ENCODE peak calls at places on chromosomes 4 and X, in seven cellular contexts. A, D, C, J, W, G and H are unnamed samples.

GRCh38 chr4:165580379-165580905 is 201.6 kb downstream of the CPE start:
- DNase-seq in A (no peak), D (no peak), C (no peak), J (no peak), W (peak), G (no peak), H (no peak)

GRCh38 chr4:25915359-25915716 is 1.3 kb downstream of the SMIM20 start:
- DNase-seq in A (no peak), D (no peak), C (no peak), J (no peak), W (no peak), G (no peak), H (no peak)

GRCh38 chr4:153248641-153249198 is 44.5 kb downstream of the TRIM2 start:
- DNase-seq in A (no peak), D (no peak), C (no peak), J (no peak), W (no peak), G (no peak), H (no peak)

GRCh38 chrX:45824471-45824870 is 623.8 kb upstream of the DIPK2B start:
- DNase-seq in A (no peak), D (no peak), C (no peak), J (no peak), W (peak), G (no peak), H (no peak)

GRCh38 chr4:110344165-110344564 is 131.8 kb upstream of the ENPEP start:
- DNase-seq in A (no peak), D (no peak), C (no peak), J (no peak), W (no peak), G (no peak), H (peak)

GRCh38 chr4:38243385-38244053 is 283.3 kb downstream of the PTTG2 start:
- DNase-seq in A (no peak), D (no peak), C (peak), J (no peak), W (peak), G (peak), H (no peak)

GRCh38 chrX:101079736-101080135 is 1.1 kb downstream of the TMEM35A start:
- DNase-seq in A (no peak), D (no peak), C (no peak), J (no peak), W (no peak), G (no peak), H (no peak)

GRCh38 chr4:107800058-107800457 is 24.7 kb upstream of the SGMS2 start:
- DNase-seq in A (no peak), D (no peak), C (peak), J (peak), W (no peak), G (no peak), H (no peak)

GRCh38 chrX:39318497-39319343 is 517.5 kb downstream of the MID1IP1 start:
- DNase-seq in A (no peak), D (no peak), C (no peak), J (no peak), W (no peak), G (no peak), H (no peak)

GRCh38 chr4:8308144-8308543 is 38.6 kb downstream of the HTRA3 start:
- DNase-seq in A (peak), D (no peak), C (peak), J (peak), W (no peak), G (no peak), H (no peak)

GRCh38 chr4:157792716-157793115 is 380.1 kb downstream of the GASK1B start:
- DNase-seq in A (no peak), D (no peak), C (no peak), J (no peak), W (peak), G (no peak), H (no peak)

GRCh38 chrX:48864210-48864609 is 28.8 kb upstream of the PCSK1N start:
- DNase-seq in A (no peak), D (no peak), C (no peak), J (no peak), W (peak), G (no peak), H (no peak)

GRCh38 chrX:44906041-44906440 is 33.1 kb downstream of the KDM6A start:
- DNase-seq in A (no peak), D (no peak), C (no peak), J (no peak), W (no peak), G (no peak), H (no peak)

GRCh38 chrX:41922125-41922521 is 1.2 kb downstream of the CASK start:
- DNase-seq in A (no peak), D (no peak), C (no peak), J (no peak), W (peak), G (no peak), H (peak)

GRCh38 chr4:26030260-26030667 is 116.2 kb downstream of the SMIM20 start:
- DNase-seq in A (no peak), D (no peak), C (no peak), J (no peak), W (no peak), G (no peak), H (no peak)

GRCh38 chrX:31656013-31656412 is 584.2 kb upstream of the FTHL17 start:
- DNase-seq in A (no peak), D (no peak), C (no peak), J (no peak), W (peak), G (no peak), H (no peak)

GRCh38 chrX:70470850-70471289 is 26.2 kb downstream of the DLG3 start:
- DNase-seq in A (no peak), D (no peak), C (no peak), J (no peak), W (peak), G (no peak), H (peak)

GRCh38 chr4:27463816-27464215 is 603.2 kb downstream of the STIM2 start:
- DNase-seq in A (no peak), D (no peak), C (no peak), J (no peak), W (peak), G (no peak), H (no peak)

GRCh38 chr4:105145059-105145912 is 1.4 kb upstream of the TET2 start:
- DNase-seq in A (no peak), D (no peak), C (no peak), J (no peak), W (no peak), G (no peak), H (peak)

GRCh38 chr4:8026455-8026854 is 86.8 kb upstream of the AFAP1 start:
- DNase-seq in A (no peak), D (no peak), C (no peak), J (no peak), W (no peak), G (no peak), H (no peak)

GRCh38 chr4:52172166-52172565 is 121.1 kb downstream of the SPATA18 start:
- DNase-seq in A (no peak), D (no peak), C (no peak), J (no peak), W (no peak), G (no peak), H (no peak)

GRCh38 chrX:10106801-10107200 is 50.0 kb upstream of the CLCN4 start:
- DNase-seq in A (no peak), D (no peak), C (no peak), J (no peak), W (no peak), G (no peak), H (peak)

GRCh38 chr4:7187691-7188090 is 4.6 kb upstream of the SORCS2 start:
- DNase-seq in A (no peak), D (no peak), C (no peak), J (no peak), W (no peak), G (no peak), H (no peak)

GRCh38 chrX:125651426-125651825 is 331.8 kb downstream of the TEX13C start:
- DNase-seq in A (no peak), D (no peak), C (no peak), J (no peak), W (peak), G (no peak), H (no peak)

GRCh38 chrX:136159615-136160025 is 12.3 kb downstream of the FHL1 start:
- DNase-seq in A (no peak), D (no peak), C (no peak), J (peak), W (no peak), G (no peak), H (no peak)

GRCh38 chr4:139532951-139533350 is 23.1 kb downstream of the SETD7 start:
- DNase-seq in A (no peak), D (no peak), C (no peak), J (no peak), W (no peak), G (no peak), H (no peak)

GRCh38 chr4:113869743-113870375 is 108.3 kb upstream of the CAMK2D start:
- DNase-seq in A (no peak), D (no peak), C (no peak), J (no peak), W (peak), G (no peak), H (peak)

GRCh38 chr4:61553562-61554125 is 353.5 kb downstream of the ADGRL3 start:
- DNase-seq in A (no peak), D (no peak), C (no peak), J (no peak), W (no peak), G (no peak), H (no peak)

GRCh38 chr4:141580523-141580922 is 55.9 kb upstream of the IL15 start:
- DNase-seq in A (no peak), D (no peak), C (no peak), J (no peak), W (no peak), G (no peak), H (no peak)

GRCh38 chrX:56618250-56618649 is 54.8 kb downstream of the UBQLN2 start:
- DNase-seq in A (no peak), D (no peak), C (no peak), J (no peak), W (no peak), G (no peak), H (no peak)

GRCh38 chr4:159455675-159456235 is 352.9 kb downstream of the RAPGEF2 start:
- DNase-seq in A (no peak), D (no peak), C (no peak), J (no peak), W (peak), G (no peak), H (peak)

DNA sequence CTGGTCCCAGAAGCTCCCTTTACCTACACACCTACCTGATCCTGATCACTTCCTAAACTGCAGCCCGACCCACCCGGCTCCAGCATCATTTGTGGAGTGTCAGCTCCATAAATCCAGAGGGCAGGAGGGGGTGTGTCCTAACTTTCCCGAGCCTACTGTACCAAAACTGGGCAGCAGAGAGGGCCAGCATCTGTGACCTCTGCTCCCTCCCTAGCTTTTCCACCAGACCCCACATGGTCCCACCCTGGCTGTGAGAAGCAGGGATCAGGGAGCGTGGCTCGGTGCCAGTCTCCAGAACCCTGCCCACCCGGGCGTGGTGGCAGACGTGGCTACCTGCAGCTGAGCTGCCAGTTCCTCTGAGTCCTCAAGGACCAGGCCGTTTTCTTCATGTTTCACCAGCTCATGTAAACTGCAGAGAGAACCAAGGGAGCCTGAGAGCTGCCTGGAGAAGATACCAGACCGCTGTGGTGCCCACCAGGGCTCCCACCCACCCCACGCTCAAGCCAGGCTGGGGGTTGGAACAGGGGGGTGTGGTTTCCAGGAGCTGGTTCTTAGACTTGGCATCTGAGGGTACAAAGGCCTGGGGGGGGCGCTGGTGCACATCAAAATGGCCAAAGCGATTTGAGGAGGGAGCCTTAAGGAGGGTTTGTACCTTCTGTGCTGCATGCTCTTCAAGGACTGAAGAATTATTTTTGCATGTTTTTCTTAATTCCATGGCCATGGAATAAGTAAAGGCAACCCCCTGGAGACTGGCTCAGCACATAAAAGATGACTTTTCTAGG is 76.7 kb upstream of the DRD5 start:
- DNase-seq in A (no peak), D (no peak), C (no peak), J (no peak), W (no peak), G (no peak), H (no peak)
- TF ChIP-seq CTCF in A (no peak), D (no peak), C (no peak), J (no peak), W (no peak), G (no peak), H (no peak)

GRCh38 chrX:110341189-110342035 is 17.2 kb upstream of the RTL9 start:
- DNase-seq in A (no peak), D (no peak), C (no peak), J (no peak), W (peak), G (no peak), H (peak)

DNA sequence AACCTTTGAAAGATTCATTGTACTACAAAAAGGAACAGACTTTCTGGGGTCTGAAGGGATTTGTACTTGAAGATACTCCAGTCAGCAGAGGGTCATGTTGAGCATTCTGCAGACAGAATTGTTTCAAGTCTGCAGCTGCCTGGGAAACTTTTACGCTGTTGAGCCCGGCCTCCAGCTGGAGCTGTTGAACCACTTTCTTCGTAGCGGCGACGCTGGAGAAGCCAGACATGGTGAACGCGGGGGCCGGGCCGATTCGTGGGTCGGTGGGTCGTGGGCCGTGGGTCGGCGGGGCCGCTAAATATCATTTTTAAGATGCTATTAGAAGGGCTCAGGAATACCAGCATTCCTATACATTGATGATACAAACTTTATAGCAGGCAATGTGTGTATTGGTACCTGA is 12.0 kb upstream of the RTL9 start:
- DNase-seq in A (peak), D (no peak), C (no peak), J (no peak), W (no peak), G (no peak), H (no peak)
- TF ChIP-seq CTCF in A (no peak), D (no peak), C (no peak), J (no peak), W (no peak), G (peak), H (no peak)

GRCh38 chrX:153457136-153457825 is 11.4 kb upstream of the TREX2 start:
- DNase-seq in A (no peak), D (no peak), C (no peak), J (peak), W (no peak), G (no peak), H (no peak)

GRCh38 chrX:153462291-153462690 is 8.1 kb downstream of the HAUS7 start:
- DNase-seq in A (no peak), D (no peak), C (no peak), J (no peak), W (no peak), G (no peak), H (no peak)

GRCh38 chrX:153460826-153461225 is 9.6 kb downstream of the HAUS7 start:
- DNase-seq in A (no peak), D (no peak), C (no peak), J (peak), W (no peak), G (no peak), H (peak)

GRCh38 chrX:153457827-153458466 is 12.1 kb upstream of the TREX2 start:
- DNase-seq in A (no peak), D (no peak), C (no peak), J (peak), W (no peak), G (no peak), H (no peak)

DNA sequence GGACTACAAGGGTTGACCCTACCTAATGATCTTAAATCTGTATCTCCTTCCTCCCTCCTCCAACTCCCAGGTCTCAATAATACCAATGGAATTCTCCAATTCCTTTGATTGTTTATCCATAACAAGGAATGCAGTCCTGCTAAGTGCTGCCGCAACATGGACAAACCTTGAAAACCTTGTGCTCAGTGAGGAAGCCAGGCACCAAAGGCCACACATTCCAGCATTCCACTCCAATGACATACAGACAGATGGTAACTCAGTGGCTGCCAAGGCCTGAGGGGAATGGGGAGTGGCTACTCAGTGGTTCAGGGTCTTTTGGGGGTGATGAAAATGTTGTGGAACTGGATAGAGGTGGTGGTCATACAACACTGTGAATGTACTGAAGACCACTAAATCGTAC is 10.4 kb downstream of the HAUS7 start:
- DNase-seq in A (no peak), D (no peak), C (no peak), J (no peak), W (peak), G (no peak), H (no peak)
- TF ChIP-seq CTCF in A (no peak), D (no peak), C (no peak), J (no peak), W (no peak), G (no peak), H (no peak)

GRCh38 chrX:54891573-54891972 is 29.1 kb upstream of the TRO start:
- DNase-seq in A (no peak), D (no peak), C (no peak), J (no peak), W (peak), G (no peak), H (peak)
- TF ChIP-seq CTCF in A (peak), D (peak), C (no peak), J (peak), W (peak), G (peak), H (peak)